ENCODE peak calls at places on chromosomes 2 and 18, in five cellular contexts. Q, H, C, F and K are unnamed samples.
A peak's percentile ranks its signal among the peaks of the same experiment; 100 is the strongest.

GRCh38 chr2:58984731-58985130 is 743.6 kb upstream of the FANCL start:
- DNase-seq in Q (no peak), H (no peak), C (no peak), F (no peak), K (no peak)

GRCh38 chr2:226747288-226747687 is 52.3 kb downstream of the IRS1 start:
- DNase-seq in Q (no peak), H (no peak), C (no peak), F (no peak), K (no peak)

GRCh38 chr2:28234807-28235206 is 157.9 kb upstream of the FOSL2 start:
- DNase-seq in Q (no peak), H (no peak), C (no peak), F (no peak), K (no peak)

GRCh38 chr18:70256184-70256583 is 32.7 kb upstream of the SOCS6 start:
- DNase-seq in Q (no peak), H (no peak), C (no peak), F (no peak), K (no peak)

GRCh38 chr2:241223211-241224067 is 35.0 kb downstream of the ANO7 start:
- DNase-seq in Q (no peak), H (no peak), C (peak; percentile 68), F (no peak), K (no peak)

GRCh38 chr2:167492486-167492885 is 604.2 kb downstream of the XIRP2 start:
- DNase-seq in Q (no peak), H (no peak), C (no peak), F (no peak), K (no peak)

GRCh38 chr2:290090-290722 is 2.3 kb upstream of the ALKAL2 start:
- DNase-seq in Q (peak; percentile 79), H (peak; percentile 81), C (peak; percentile 87), F (peak; percentile 80), K (peak; percentile 64)

GRCh38 chr2:74427551-74427950 is 6.0 kb downstream of the WDR54 start:
- DNase-seq in Q (no peak), H (no peak), C (no peak), F (no peak), K (no peak)

GRCh38 chr2:158781562-158781961 is 13.6 kb upstream of the DAPL1 start:
- DNase-seq in Q (no peak), H (peak; percentile 12), C (no peak), F (no peak), K (no peak)

GRCh38 chr2:103734911-103735310 is 973.1 kb downstream of the TMEM182 start:
- DNase-seq in Q (no peak), H (no peak), C (no peak), F (peak; percentile 38), K (no peak)
- TF ChIP-seq CTCF in Q (no peak), H (peak; percentile 18), C (no peak), F (peak; percentile 48), K (no peak)

DNA sequence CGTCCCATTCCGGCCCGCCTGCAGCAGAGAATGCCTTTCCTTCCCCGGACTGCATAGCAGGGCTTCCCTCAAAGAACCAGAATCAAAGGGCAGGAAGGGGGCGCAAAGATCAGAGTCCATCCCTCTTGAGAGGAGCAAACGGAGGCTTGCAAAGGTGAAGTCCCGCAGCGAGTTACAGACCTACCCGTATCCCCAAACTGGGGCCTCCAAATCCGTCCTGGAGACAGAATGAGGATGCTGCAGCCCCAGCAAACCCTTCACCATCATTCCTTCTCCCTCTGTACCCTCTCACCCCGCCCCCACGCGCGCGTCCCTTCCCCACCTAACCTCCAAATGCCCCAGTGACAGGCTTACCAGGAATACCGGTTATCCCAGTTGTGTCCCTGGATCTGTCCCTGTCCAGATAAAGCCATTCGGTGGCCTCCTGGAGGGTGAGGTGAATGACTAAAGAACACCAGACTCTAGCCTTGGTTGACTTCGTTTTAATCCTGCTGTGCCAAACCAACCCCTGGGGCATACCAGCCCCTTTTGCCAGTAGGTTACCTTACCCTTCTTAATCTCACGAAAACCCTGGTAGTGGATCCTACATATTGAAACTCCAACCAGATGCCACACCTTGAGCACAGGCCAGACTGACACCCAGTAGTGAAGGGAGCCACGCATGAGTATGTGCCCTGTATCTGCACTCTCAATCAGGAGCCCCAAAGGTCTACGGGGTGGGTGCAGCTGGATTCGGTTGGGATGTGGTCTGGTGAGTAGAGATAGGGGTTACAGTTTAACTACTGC is 961 bp upstream of the SLC40A1 start:
- DNase-seq in Q (no peak), H (peak; percentile 50), C (peak; percentile 69), F (peak; percentile 82), K (no peak)
- H3K4me3 ChIP-seq in Q (peak overlapping the region; percentile 43), H (peak overlapping the region; percentile 81), C (peak overlapping the region; percentile 79), F (peak overlapping the region; percentile 86), K (peak overlapping the region; percentile 69)

GRCh38 chr2:189466046-189466445 is 24.8 kb downstream of the WDR75 start:
- DNase-seq in Q (no peak), H (no peak), C (no peak), F (no peak), K (no peak)
- H3K36me3 ChIP-seq in Q (peaks cover 54% of the 10 kb centered on the region), H (peaks cover 47% of the 10 kb centered on the region), C (peaks cover 24% of the 10 kb centered on the region), F (peaks cover 86% of the 10 kb centered on the region), K (peaks cover 90% of the 10 kb centered on the region)

GRCh38 chr18:36771246-36771645 is 57.6 kb downstream of the TPGS2 start:
- DNase-seq in Q (no peak), H (no peak), C (no peak), F (no peak), K (no peak)

GRCh38 chr18:36772339-36772738 is 56.5 kb downstream of the TPGS2 start:
- DNase-seq in Q (no peak), H (no peak), C (no peak), F (no peak), K (no peak)

GRCh38 chr18:36769172-36769571 is 59.6 kb downstream of the TPGS2 start:
- DNase-seq in Q (no peak), H (no peak), C (no peak), F (no peak), K (no peak)

GRCh38 chr18:36770315-36770946 is 58.4 kb downstream of the TPGS2 start:
- DNase-seq in Q (no peak), H (no peak), C (no peak), F (no peak), K (no peak)

GRCh38 chr18:36769611-36770314 is 59.0 kb downstream of the TPGS2 start:
- DNase-seq in Q (peak; percentile 40), H (peak; percentile 62), C (no peak), F (peak; percentile 74), K (peak; percentile 46)
- TF ChIP-seq CTCF in Q (peak; percentile 47), H (peak; percentile 76), C (no peak), F (peak; percentile 80), K (peak; percentile 49)

GRCh38 chr18:54238181-54238936 is 13.9 kb upstream of the MBD2 start:
- DNase-seq in Q (no peak), H (no peak), C (no peak), F (no peak), K (no peak)
- H3K4me3 ChIP-seq in Q (no peak overlapping the region), H (no peak overlapping the region), C (no peak overlapping the region), F (no peak overlapping the region), K (no peak overlapping the region)

GRCh38 chr18:12336887-12337286 is 28.8 kb downstream of the TUBB6 start:
- DNase-seq in Q (peak; percentile 22), H (no peak), C (no peak), F (peak; percentile 57), K (no peak)
- H3K36me3 ChIP-seq in Q (peaks cover 14% of the 10 kb centered on the region), H (peaks cover 14% of the 10 kb centered on the region), C (peaks cover 22% of the 10 kb centered on the region), F (no peaks in the 10 kb centered on the region), K (peaks cover 7% of the 10 kb centered on the region)

GRCh38 chr2:121211251-121211650 is 73.8 kb downstream of the TFCP2L1 start:
- DNase-seq in Q (no peak), H (no peak), C (no peak), F (no peak), K (no peak)

GRCh38 chr2:121211689-121212151 is 73.3 kb downstream of the TFCP2L1 start:
- DNase-seq in Q (no peak), H (no peak), C (peak; percentile 54), F (no peak), K (no peak)

GRCh38 chr2:121209014-121209610 is 75.9 kb downstream of the TFCP2L1 start:
- DNase-seq in Q (no peak), H (no peak), C (peak; percentile 68), F (no peak), K (no peak)

GRCh38 chr2:121212661-121213325 is 72.2 kb downstream of the TFCP2L1 start:
- DNase-seq in Q (no peak), H (no peak), C (peak; percentile 49), F (peak; percentile 50), K (no peak)

DNA sequence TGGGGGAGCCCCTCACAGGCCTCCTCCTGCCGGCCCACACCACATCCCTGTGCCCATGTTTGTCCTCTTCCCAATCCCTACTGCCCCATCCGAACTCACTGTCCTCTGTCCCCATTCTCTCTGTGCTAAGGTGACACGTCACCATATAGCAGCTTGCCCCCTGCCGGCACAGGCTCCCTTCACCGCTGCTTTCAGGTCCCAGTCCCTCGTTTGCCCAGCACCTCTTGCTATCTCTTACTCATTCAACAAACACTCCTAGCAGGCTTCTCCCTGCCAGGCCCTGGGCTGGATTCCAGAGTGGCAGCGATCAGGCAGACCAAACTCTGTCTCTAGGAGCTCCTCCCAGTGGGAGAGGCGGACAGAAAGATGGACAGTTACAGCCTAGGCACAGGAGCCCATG is 74.3 kb downstream of the TFCP2L1 start:
- DNase-seq in Q (no peak), H (no peak), C (peak; percentile 66), F (no peak), K (no peak)
- TF ChIP-seq CTCF in Q (no peak), H (no peak), C (no peak), F (no peak), K (no peak)

GRCh38 chr2:135743860-135744259 is 2.2 kb downstream of the UBXN4 start:
- DNase-seq in Q (no peak), H (peak; percentile 72), C (no peak), F (no peak), K (no peak)
- H3K4me3 ChIP-seq in Q (peak overlapping the region; percentile 92), H (peak overlapping the region; percentile 92), C (no peak overlapping the region), F (peak overlapping the region; percentile 71), K (peak overlapping the region; percentile 86)

GRCh38 chr2:86135653-86136052 is 29.6 kb downstream of the PTCD3 start:
- DNase-seq in Q (no peak), H (no peak), C (no peak), F (no peak), K (no peak)
- H3K36me3 ChIP-seq in Q (peaks cover 83% of the 10 kb centered on the region), H (peaks cover 39% of the 10 kb centered on the region), C (peaks cover 66% of the 10 kb centered on the region), F (peaks cover 86% of the 10 kb centered on the region), K (peaks cover 74% of the 10 kb centered on the region)